ENCODE peak calls at places on chromosomes 6 and 20, in five cellular contexts. One of them, this sample, is unnamed.

GRCh38 chr20:25346349-25346748 is 44.3 kb downstream of the ABHD12 start:
- DNase-seq in cardiac muscle cell: no peak
- DNase-seq in A549: no peak
- DNase-seq in heart left ventricle: no peak
- DNase-seq in right lobe of liver: no peak
- DNase-seq in this sample: no peak

GRCh38 chr6:165515963-165516624 is 146.9 kb downstream of the PDE10A start:
- DNase-seq in cardiac muscle cell: peak
- DNase-seq in A549: peak
- DNase-seq in heart left ventricle: no peak
- DNase-seq in right lobe of liver: no peak
- DNase-seq in this sample: no peak

GRCh38 chr20:8782804-8783203 is 286.1 kb upstream of the PLCB4 start:
- DNase-seq in cardiac muscle cell: peak
- DNase-seq in A549: no peak
- DNase-seq in heart left ventricle: no peak
- DNase-seq in right lobe of liver: no peak
- DNase-seq in this sample: no peak

GRCh38 chr6:44297063-44298038 is 15.8 kb downstream of the AARS2 start:
- DNase-seq in cardiac muscle cell: peak
- DNase-seq in A549: no peak
- DNase-seq in heart left ventricle: peak
- DNase-seq in right lobe of liver: no peak
- DNase-seq in this sample: no peak

GRCh38 chr6:21800948-21801438 is 207.4 kb downstream of the SOX4 start:
- DNase-seq in cardiac muscle cell: no peak
- DNase-seq in A549: peak
- DNase-seq in heart left ventricle: no peak
- DNase-seq in right lobe of liver: no peak
- DNase-seq in this sample: no peak

GRCh38 chr6:113529191-113529590 is 328.0 kb upstream of the MARCKS start:
- DNase-seq in cardiac muscle cell: peak
- DNase-seq in A549: no peak
- DNase-seq in heart left ventricle: no peak
- DNase-seq in right lobe of liver: no peak
- DNase-seq in this sample: no peak

GRCh38 chr6:79812195-79812594 is 135.2 kb downstream of the ELOVL4 start:
- DNase-seq in cardiac muscle cell: no peak
- DNase-seq in A549: no peak
- DNase-seq in heart left ventricle: no peak
- DNase-seq in right lobe of liver: no peak
- DNase-seq in this sample: no peak

GRCh38 chr20:41344938-41345728 is 4.5 kb downstream of the LPIN3 start:
- DNase-seq in cardiac muscle cell: no peak
- DNase-seq in A549: no peak
- DNase-seq in heart left ventricle: no peak
- DNase-seq in right lobe of liver: no peak
- DNase-seq in this sample: no peak

GRCh38 chr20:35339007-35339406 is 46.8 kb upstream of the FAM83C start:
- DNase-seq in cardiac muscle cell: peak
- DNase-seq in A549: no peak
- DNase-seq in heart left ventricle: no peak
- DNase-seq in right lobe of liver: no peak
- DNase-seq in this sample: no peak

GRCh38 chr20:20492521-20493334 is 124.8 kb downstream of the INSM1 start:
- DNase-seq in cardiac muscle cell: peak
- DNase-seq in A549: no peak
- DNase-seq in heart left ventricle: no peak
- DNase-seq in right lobe of liver: peak
- DNase-seq in this sample: peak

GRCh38 chr6:113875470-113875869 is 18.3 kb downstream of the MARCKS start:
- DNase-seq in cardiac muscle cell: peak
- DNase-seq in A549: no peak
- DNase-seq in heart left ventricle: no peak
- DNase-seq in right lobe of liver: no peak
- DNase-seq in this sample: no peak

GRCh38 chr6:33985333-33985751 is 160.5 kb downstream of the GRM4 start:
- DNase-seq in cardiac muscle cell: no peak
- DNase-seq in A549: no peak
- DNase-seq in heart left ventricle: no peak
- DNase-seq in right lobe of liver: peak
- DNase-seq in this sample: no peak

GRCh38 chr20:24479595-24479994 is 10.2 kb downstream of the SYNDIG1 start:
- DNase-seq in cardiac muscle cell: no peak
- DNase-seq in A549: no peak
- DNase-seq in heart left ventricle: no peak
- DNase-seq in right lobe of liver: no peak
- DNase-seq in this sample: no peak

GRCh38 chr20:59748555-59749292 is 144.4 kb downstream of the PHACTR3 start:
- DNase-seq in cardiac muscle cell: peak
- DNase-seq in A549: no peak
- DNase-seq in heart left ventricle: no peak
- DNase-seq in right lobe of liver: no peak
- DNase-seq in this sample: no peak

DNA sequence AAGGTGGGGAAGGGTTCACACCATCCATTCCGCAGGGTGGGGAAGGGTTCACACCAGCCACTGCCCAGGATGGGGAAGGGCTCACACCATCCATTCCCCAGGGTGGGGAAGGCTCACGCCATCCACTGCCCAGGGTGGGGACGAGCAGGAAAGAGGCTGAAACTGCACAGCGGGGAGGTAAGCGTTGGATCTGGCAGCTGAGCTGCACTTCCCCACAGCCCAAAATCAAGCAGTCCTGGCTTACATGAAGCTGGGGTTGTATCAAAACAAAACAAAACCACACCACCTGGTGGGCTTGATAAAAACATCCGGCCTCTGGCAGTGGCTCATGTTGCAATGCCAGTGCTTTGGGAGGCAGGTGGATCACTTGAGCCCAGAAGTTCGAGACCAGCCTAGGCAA is 268.5 kb downstream of the TAF4 start:
- DNase-seq in cardiac muscle cell: no peak
- DNase-seq in A549: no peak
- DNase-seq in heart left ventricle: no peak
- DNase-seq in right lobe of liver: no peak
- DNase-seq in this sample: no peak
- TF ChIP-seq CTCF in cardiac muscle cell: no peak
- TF ChIP-seq CTCF in A549: no peak
- TF ChIP-seq CTCF in heart left ventricle: no peak
- TF ChIP-seq CTCF in right lobe of liver: no peak
- TF ChIP-seq CTCF in this sample: no peak

GRCh38 chr6:149852881-149853280 is 11.3 kb downstream of the LRP11 start:
- DNase-seq in cardiac muscle cell: no peak
- DNase-seq in A549: no peak
- DNase-seq in heart left ventricle: no peak
- DNase-seq in right lobe of liver: no peak
- DNase-seq in this sample: no peak

GRCh38 chr6:149855040-149855654 is 9.0 kb downstream of the LRP11 start:
- DNase-seq in cardiac muscle cell: peak
- DNase-seq in A549: peak
- DNase-seq in heart left ventricle: no peak
- DNase-seq in right lobe of liver: no peak
- DNase-seq in this sample: no peak

GRCh38 chr6:149854532-149854931 is 9.6 kb downstream of the LRP11 start:
- DNase-seq in cardiac muscle cell: no peak
- DNase-seq in A549: peak
- DNase-seq in heart left ventricle: no peak
- DNase-seq in right lobe of liver: no peak
- DNase-seq in this sample: no peak

GRCh38 chr6:149851461-149851860 is 12.7 kb downstream of the LRP11 start:
- DNase-seq in cardiac muscle cell: peak
- DNase-seq in A549: no peak
- DNase-seq in heart left ventricle: no peak
- DNase-seq in right lobe of liver: no peak
- DNase-seq in this sample: no peak

GRCh38 chr6:149852180-149852579 is 12.0 kb downstream of the LRP11 start:
- DNase-seq in cardiac muscle cell: peak
- DNase-seq in A549: no peak
- DNase-seq in heart left ventricle: peak
- DNase-seq in right lobe of liver: no peak
- DNase-seq in this sample: no peak
- H3K27ac ChIP-seq in cardiac muscle cell: no peak
- H3K27ac ChIP-seq in A549: peak
- H3K27ac ChIP-seq in heart left ventricle: no peak
- H3K27ac ChIP-seq in right lobe of liver: no peak
- H3K27ac ChIP-seq in this sample: no peak

GRCh38 chr6:32967151-32968091 is 973 bp upstream of the BRD2 start:
- DNase-seq in cardiac muscle cell: peak
- DNase-seq in A549: peak
- DNase-seq in heart left ventricle: no peak
- DNase-seq in right lobe of liver: no peak
- DNase-seq in this sample: no peak
- H3K4me3 ChIP-seq in cardiac muscle cell: peak
- H3K4me3 ChIP-seq in A549: peak
- H3K4me3 ChIP-seq in heart left ventricle: peak
- H3K4me3 ChIP-seq in right lobe of liver: peak
- H3K4me3 ChIP-seq in this sample: peak

DNA sequence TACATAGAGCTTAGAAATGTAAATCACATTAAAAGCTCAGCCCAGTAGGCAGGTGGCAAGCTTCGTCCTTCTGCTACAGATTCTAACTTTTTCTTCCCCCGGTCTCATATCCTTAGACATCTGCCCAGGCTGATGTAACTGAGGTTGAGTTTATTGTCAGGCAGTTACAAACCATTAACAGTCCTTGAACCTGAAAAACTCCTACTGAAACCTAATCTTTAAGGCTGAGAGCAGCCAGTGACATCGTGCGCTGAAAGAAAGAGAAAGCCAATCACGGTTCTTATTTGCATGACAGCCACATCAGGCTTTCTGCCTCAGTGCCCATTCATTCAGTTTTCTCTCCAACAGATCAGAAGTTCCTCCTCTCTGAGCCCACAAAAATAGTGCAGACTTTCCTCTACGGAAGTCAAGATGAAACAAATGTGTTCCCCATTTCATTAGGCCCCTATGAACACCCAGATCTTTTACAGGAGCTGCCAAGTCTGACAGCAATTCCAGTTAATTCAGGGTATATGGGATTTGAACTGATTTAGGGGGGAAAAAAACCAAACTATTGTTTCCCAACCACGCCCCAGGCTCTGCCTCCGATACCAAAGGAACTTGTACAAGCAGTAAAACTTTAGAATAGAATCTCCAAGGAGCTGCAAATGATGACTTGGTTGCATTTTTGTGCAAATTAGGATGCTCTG is at the start of gene NHSL1:
- DNase-seq in cardiac muscle cell: no peak
- DNase-seq in A549: no peak
- DNase-seq in heart left ventricle: no peak
- DNase-seq in right lobe of liver: peak
- DNase-seq in this sample: no peak
- TF ChIP-seq CTCF in cardiac muscle cell: no peak
- TF ChIP-seq CTCF in A549: no peak
- TF ChIP-seq CTCF in heart left ventricle: no peak
- TF ChIP-seq CTCF in right lobe of liver: no peak
- TF ChIP-seq CTCF in this sample: no peak

GRCh38 chr6:150539568-150539967 is 60.1 kb upstream of the PLEKHG1 start:
- DNase-seq in cardiac muscle cell: no peak
- DNase-seq in A549: no peak
- DNase-seq in heart left ventricle: no peak
- DNase-seq in right lobe of liver: no peak
- DNase-seq in this sample: no peak

GRCh38 chr6:150537893-150538292 is 61.8 kb upstream of the PLEKHG1 start:
- DNase-seq in cardiac muscle cell: no peak
- DNase-seq in A549: no peak
- DNase-seq in heart left ventricle: no peak
- DNase-seq in right lobe of liver: no peak
- DNase-seq in this sample: no peak

GRCh38 chr6:150535818-150536220 is 63.9 kb upstream of the PLEKHG1 start:
- DNase-seq in cardiac muscle cell: no peak
- DNase-seq in A549: no peak
- DNase-seq in heart left ventricle: no peak
- DNase-seq in right lobe of liver: no peak
- DNase-seq in this sample: no peak

GRCh38 chr6:150539111-150539510 is 60.6 kb upstream of the PLEKHG1 start:
- DNase-seq in cardiac muscle cell: no peak
- DNase-seq in A549: no peak
- DNase-seq in heart left ventricle: no peak
- DNase-seq in right lobe of liver: no peak
- DNase-seq in this sample: no peak

DNA sequence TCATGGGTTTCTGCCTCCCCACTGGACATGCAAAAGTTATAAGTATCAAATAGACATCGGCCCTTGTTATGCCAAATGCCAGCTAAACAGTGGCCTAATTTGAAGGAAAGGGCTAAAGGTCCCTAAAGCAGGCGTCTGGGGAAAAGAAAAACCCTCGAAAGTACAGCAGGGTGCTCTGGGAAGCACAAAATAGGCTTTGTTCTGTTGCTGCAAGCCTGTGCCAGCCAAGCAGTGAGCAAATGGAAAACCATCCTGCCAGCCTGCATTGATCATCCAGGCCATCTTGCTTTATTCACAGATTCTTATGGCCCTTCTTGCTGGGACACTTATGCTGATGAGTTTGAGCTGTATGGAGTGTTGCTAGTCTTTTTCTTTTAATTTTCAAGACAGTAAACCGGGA is 62.2 kb upstream of the PLEKHG1 start:
- DNase-seq in cardiac muscle cell: no peak
- DNase-seq in A549: no peak
- DNase-seq in heart left ventricle: no peak
- DNase-seq in right lobe of liver: no peak
- DNase-seq in this sample: no peak
- H3K27ac ChIP-seq in cardiac muscle cell: no peak
- H3K27ac ChIP-seq in A549: no peak
- H3K27ac ChIP-seq in heart left ventricle: peak
- H3K27ac ChIP-seq in right lobe of liver: no peak
- H3K27ac ChIP-seq in this sample: no peak

GRCh38 chr6:73314577-73315492 is 39.2 kb downstream of the DPPA5 start:
- DNase-seq in cardiac muscle cell: peak
- DNase-seq in A549: no peak
- DNase-seq in heart left ventricle: no peak
- DNase-seq in right lobe of liver: no peak
- DNase-seq in this sample: no peak
- H3K4me3 ChIP-seq in cardiac muscle cell: no peak
- H3K4me3 ChIP-seq in A549: no peak
- H3K4me3 ChIP-seq in heart left ventricle: no peak
- H3K4me3 ChIP-seq in right lobe of liver: no peak
- H3K4me3 ChIP-seq in this sample: no peak